ENCODE peak calls at places on chromosomes 3 and 15, in six cellular contexts. J is CD8-positive, alpha-beta T cell; Y is aorta; I is Panc1; D is Peyer's patch; B is adrenal gland. E is an unnamed sample.

GRCh38 chr3:100024520-100025303 is 89.6 kb downstream of the FILIP1L start:
- DNase-seq in J (no peak), Y (no peak), I (no peak), D (no peak), B (no peak), E (no peak)

GRCh38 chr15:101451192-101451799 is 38.2 kb downstream of the PCSK6 start:
- DNase-seq in J (no peak), Y (no peak), I (no peak), D (no peak), B (peak; percentile 90), E (no peak)

GRCh38 chr3:56919137-56919796 is 117.5 kb upstream of the ARHGEF3 start:
- DNase-seq in J (no peak), Y (no peak), I (no peak), D (no peak), B (no peak), E (no peak)

GRCh38 chr3:196518999-196519737 is 4.0 kb upstream of the SMCO1 start:
- DNase-seq in J (peak; percentile 42), Y (no peak), I (no peak), D (peak; percentile 76), B (peak; percentile 50), E (peak; percentile 42)

GRCh38 chr3:52268036-52268435 is 10.4 kb downstream of the WDR82 start:
- DNase-seq in J (no peak), Y (no peak), I (no peak), D (no peak), B (no peak), E (no peak)

GRCh38 chr3:78368576-78369345 is 1328.9 kb downstream of the ROBO2 start:
- DNase-seq in J (no peak), Y (no peak), I (no peak), D (no peak), B (no peak), E (no peak)

GRCh38 chr3:132654190-132654589 is 5.4 kb downstream of the ACAD11 start:
- DNase-seq in J (no peak), Y (no peak), I (no peak), D (no peak), B (no peak), E (no peak)

GRCh38 chr3:104126864-104127553 is 1239.7 kb upstream of the ALCAM start:
- DNase-seq in J (no peak), Y (no peak), I (no peak), D (no peak), B (no peak), E (no peak)

GRCh38 chr3:11619946-11620652 is 23.6 kb downstream of the VGLL4 start:
- DNase-seq in J (no peak), Y (peak; percentile 46), I (no peak), D (no peak), B (no peak), E (peak; percentile 37)

GRCh38 chr3:47984089-47984759 is 32.0 kb downstream of the MAP4 start:
- DNase-seq in J (no peak), Y (no peak), I (no peak), D (no peak), B (peak; percentile 41), E (no peak)

GRCh38 chr3:72018339-72018984 is 233.5 kb upstream of the PROK2 start:
- DNase-seq in J (no peak), Y (no peak), I (no peak), D (no peak), B (peak; percentile 26), E (no peak)

GRCh38 chr15:89119489-89120478 is 31.5 kb downstream of the ABHD2 start:
- DNase-seq in J (no peak), Y (no peak), I (peak; percentile 78), D (peak; percentile 57), B (no peak), E (no peak)

GRCh38 chr3:11239796-11240195 is 32.4 kb upstream of the ATG7 start:
- DNase-seq in J (no peak), Y (no peak), I (no peak), D (no peak), B (no peak), E (no peak)

GRCh38 chr3:32304510-32304909 is 66.0 kb downstream of the CMTM8 start:
- DNase-seq in J (no peak), Y (no peak), I (no peak), D (no peak), B (no peak), E (peak; percentile 18)

GRCh38 chr15:100204211-100204610 is 137.6 kb downstream of the ADAMTS17 start:
- DNase-seq in J (no peak), Y (no peak), I (no peak), D (no peak), B (no peak), E (no peak)

GRCh38 chr15:66586155-66586976 is 20.6 kb upstream of the LCTL start:
- DNase-seq in J (no peak), Y (no peak), I (no peak), D (no peak), B (no peak), E (no peak)

DNA sequence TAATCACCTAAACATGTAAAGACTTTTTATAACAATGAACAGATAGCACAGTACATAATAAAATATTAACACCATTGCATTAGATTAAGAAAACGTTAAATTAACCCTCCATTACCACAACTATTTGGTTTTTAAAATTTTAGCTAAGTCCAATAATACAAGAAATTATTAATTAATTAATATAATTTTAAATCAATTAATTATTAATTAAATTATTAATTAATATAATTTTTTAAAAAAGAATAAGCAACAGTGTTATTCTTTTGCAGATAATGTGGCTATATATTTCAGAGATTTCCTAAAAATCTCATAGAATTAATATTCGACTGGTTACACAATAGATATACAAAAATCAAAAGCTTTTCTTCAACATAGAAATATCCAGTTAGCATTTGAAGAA is 82.5 kb downstream of the ECT2 start:
- DNase-seq in J (no peak), Y (no peak), I (no peak), D (no peak), B (no peak), E (no peak)
- H3K27me3 ChIP-seq in J (no peaks in the 10 kb centered on the region), Y (no peaks in the 10 kb centered on the region), I (no peaks in the 10 kb centered on the region), D (no peaks in the 10 kb centered on the region), B (no peaks in the 10 kb centered on the region), E (no peaks in the 10 kb centered on the region)

GRCh38 chr15:72182244-72182643 is 15.3 kb downstream of the GRAMD2A start:
- DNase-seq in J (no peak), Y (no peak), I (no peak), D (no peak), B (no peak), E (no peak)

GRCh38 chr15:72184165-72184811 is 13.3 kb downstream of the GRAMD2A start:
- DNase-seq in J (no peak), Y (no peak), I (no peak), D (no peak), B (no peak), E (peak; percentile 60)

GRCh38 chr15:72182673-72183072 is 14.9 kb downstream of the GRAMD2A start:
- DNase-seq in J (no peak), Y (no peak), I (no peak), D (peak; percentile 54), B (no peak), E (no peak)

GRCh38 chr15:72180771-72181324 is 16.7 kb downstream of the GRAMD2A start:
- DNase-seq in J (no peak), Y (no peak), I (no peak), D (no peak), B (no peak), E (no peak)

GRCh38 chr15:72183781-72184164 is 13.8 kb downstream of the GRAMD2A start:
- DNase-seq in J (no peak), Y (no peak), I (no peak), D (no peak), B (no peak), E (no peak)
- H3K4me3 ChIP-seq in J (no peak overlapping the region), Y (no peak overlapping the region), I (peak overlapping the region; percentile 42), D (no peak overlapping the region), B (no peak overlapping the region), E (no peak overlapping the region)

GRCh38 chr15:40338041-40338657 is 2.6 kb downstream of the CCDC9B start:
- DNase-seq in J (peak; percentile 69), Y (peak; percentile 91), I (no peak), D (peak; percentile 90), B (peak; percentile 72), E (peak; percentile 64)

GRCh38 chr15:40339621-40339945 is 1.2 kb downstream of the CCDC9B start:
- DNase-seq in J (no peak), Y (no peak), I (no peak), D (no peak), B (no peak), E (no peak)

GRCh38 chr15:40340038-40340739 is 550 bp downstream of the CCDC9B start:
- DNase-seq in J (no peak), Y (peak; percentile 95), I (no peak), D (peak; percentile 66), B (peak; percentile 89), E (peak; percentile 46)

GRCh38 chr15:40337597-40337996 is 3.1 kb downstream of the CCDC9B start:
- DNase-seq in J (no peak), Y (peak; percentile 83), I (no peak), D (peak; percentile 50), B (no peak), E (no peak)

DNA sequence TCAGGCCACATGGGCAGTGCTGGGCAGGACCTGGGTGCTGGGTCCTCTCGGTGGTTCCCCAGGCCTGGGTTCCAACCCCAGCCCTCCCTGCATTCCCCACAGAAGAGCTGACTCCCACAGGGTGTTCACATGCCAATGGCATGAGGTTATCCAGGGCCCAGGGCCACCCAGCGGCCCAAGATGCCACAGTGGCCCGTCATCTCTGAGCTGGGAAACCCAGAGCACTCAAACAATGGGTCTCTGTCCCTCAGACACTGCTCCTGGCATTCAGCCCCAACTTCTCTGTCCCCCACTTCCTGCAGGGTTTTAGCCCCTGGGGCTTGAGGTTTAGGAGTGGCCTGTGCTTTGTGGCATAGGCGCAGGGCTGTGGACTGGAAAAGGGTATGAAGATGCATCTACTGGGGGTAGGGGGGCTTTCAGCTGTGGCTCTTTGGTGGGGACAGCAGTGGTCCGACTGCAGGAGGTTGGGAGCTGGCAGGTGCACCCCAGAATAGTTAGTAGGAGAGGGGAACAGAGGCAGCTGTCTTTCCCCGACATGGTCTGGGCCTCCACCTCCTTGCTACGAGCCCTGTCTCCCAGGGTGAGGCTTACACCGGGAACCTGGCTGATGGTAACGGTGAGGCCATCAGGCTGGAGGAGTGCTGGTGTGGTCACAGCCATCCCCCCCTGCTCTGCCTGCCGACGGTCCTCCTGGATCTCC is 1.7 kb downstream of the CCDC9B start:
- DNase-seq in J (no peak), Y (peak; percentile 89), I (no peak), D (peak; percentile 53), B (no peak), E (no peak)
- H3K27ac ChIP-seq in J (no peak overlapping the region), Y (peak overlapping the region; percentile 96), I (peak overlapping the region; percentile 94), D (peak overlapping the region; percentile 94), B (peak overlapping the region; percentile 91), E (peak overlapping the region; percentile 52)

GRCh38 chr3:186281172-186281571 is 80.9 kb downstream of the DGKG start:
- DNase-seq in J (no peak), Y (no peak), I (no peak), D (no peak), B (no peak), E (no peak)
- H3K27me3 ChIP-seq in J (no peaks in the 10 kb centered on the region), Y (no peaks in the 10 kb centered on the region), I (peaks cover 20% of the 10 kb centered on the region), D (no peaks in the 10 kb centered on the region), B (no peaks in the 10 kb centered on the region), E (no peaks in the 10 kb centered on the region)

GRCh38 chr3:184316792-184317191 is 2.4 kb downstream of the EIF4G1 start:
- DNase-seq in J (no peak), Y (no peak), I (no peak), D (no peak), B (no peak), E (no peak)
- H3K4me3 ChIP-seq in J (no peak overlapping the region), Y (no peak overlapping the region), I (peak overlapping the region; percentile 96), D (no peak overlapping the region), B (no peak overlapping the region), E (no peak overlapping the region)

E was measured in small intestine.